ENCODE peak calls at places on chromosome 19, in five cellular contexts. J, A, F, G and D are unnamed samples.

GRCh38 chr19:53545271-53546065 is 7.5 kb downstream of the ZNF331 start:
- DNase-seq in F (no peak), A (no peak), G (no peak), J (peak), D (peak)

GRCh38 chr19:35521124-35521743 is 6.9 kb downstream of the SBSN start:
- DNase-seq in G (no peak), F (no peak), A (no peak), J (no peak), D (no peak)

GRCh38 chr19:6018786-6019185 is 40.8 kb upstream of the RANBP3 start:
- DNase-seq in A (no peak), G (no peak), J (no peak), F (no peak), D (no peak)

GRCh38 chr19:2394669-2395292 is 32.6 kb downstream of the TIMM13 start:
- DNase-seq in F (no peak), J (no peak), G (no peak), A (no peak), D (no peak)

GRCh38 chr19:18263324-18264215 is 10.7 kb downstream of the IQCN start:
- DNase-seq in J (no peak), G (no peak), F (no peak), A (no peak), D (no peak)

GRCh38 chr19:28239270-28239669 is 973.7 kb downstream of the UQCRFS1 start:
- DNase-seq in F (no peak), G (no peak), J (peak), A (no peak), D (no peak)

GRCh38 chr19:49554701-49555181 is 25.6 kb downstream of the NOSIP start:
- DNase-seq in A (peak), G (no peak), J (peak), F (peak), D (no peak)

GRCh38 chr19:33393286-33394005 is 19.9 kb downstream of the CEBPG start:
- DNase-seq in J (peak), G (no peak), F (no peak), A (no peak), D (no peak)

GRCh38 chr19:35090795-35091214 is 24.8 kb upstream of the FXYD3 start:
- DNase-seq in A (peak), G (no peak), J (peak), F (no peak), D (no peak)

GRCh38 chr19:18349524-18350128 is 9.2 kb downstream of the PGPEP1 start:
- DNase-seq in A (no peak), F (peak), G (no peak), J (peak), D (peak)

GRCh38 chr19:36331353-36332228 is 47.4 kb downstream of the ZFP14 start:
- DNase-seq in A (peak), F (peak), G (peak), J (peak), D (peak)

GRCh38 chr19:47813304-47813994 is 8.3 kb upstream of the CRX start:
- DNase-seq in J (peak), F (peak), A (peak), G (no peak), D (peak)

GRCh38 chr19:11482384-11483050 is 1.7 kb upstream of the ELAVL3 start:
- DNase-seq in F (peak), G (peak), J (peak), A (peak), D (peak)
- H3K4me3 ChIP-seq in F (peak), G (peak), J (peak), A (no peak), D (no peak)

GRCh38 chr19:11201791-11202190 is 4.4 kb upstream of the KANK2 start:
- DNase-seq in G (no peak), A (no peak), J (no peak), F (no peak), D (no peak)
- H3K27ac ChIP-seq in G (peak), A (no peak), J (no peak), F (peak), D (no peak)

DNA sequence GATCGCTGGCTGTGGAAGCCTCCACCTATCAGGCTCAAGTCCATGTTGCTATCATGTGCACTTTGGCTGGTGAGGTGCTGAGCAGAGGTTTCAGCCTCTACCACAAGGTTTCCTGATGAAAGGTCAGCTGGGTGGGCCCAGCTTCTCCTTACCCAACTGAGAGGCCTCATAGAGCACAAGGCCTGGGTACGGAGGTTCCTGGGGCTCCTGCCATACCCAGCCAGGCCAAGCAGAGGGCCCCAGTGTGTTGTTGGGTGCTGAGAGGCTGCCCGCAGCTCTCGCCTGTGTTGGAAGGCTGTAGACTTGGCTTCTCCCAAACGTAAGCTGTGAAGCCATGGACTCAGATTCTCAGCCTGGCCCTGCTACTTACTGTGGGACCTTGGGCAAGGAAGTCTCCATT is 28.2 kb downstream of the ACTN4 start:
- DNase-seq in J (peak), F (no peak), A (no peak), G (no peak), D (no peak)
- H3K4me3 ChIP-seq in J (no peak), F (no peak), A (no peak), G (no peak), D (no peak)

GRCh38 chr19:55279773-55280643 is at the start of gene HSPBP1:
- DNase-seq in A (peak), J (peak), F (peak), G (peak), D (peak)
- H3K27ac ChIP-seq in A (peak), J (peak), F (peak), G (peak), D (peak)